ENCODE peak calls at places on chromosomes 3 and 15, in nine cellular contexts. H is RWPE2; V is epithelial cell of proximal tubule; S is aorta; M is left ventricle myocardium inferior; Q is colonic mucosa; J is CD8-positive, alpha-beta memory T cell; P is epithelial cell of esophagus; A is cardiac fibroblast. G is an unnamed sample.

GRCh38 chr15:84961114-84961452 is 20.6 kb upstream of the PDE8A start:
- DNase-seq in A (peak), J (no peak), P (peak), V (no peak), M (no peak), H (no peak), Q (no peak), S (no peak), G (no peak)

GRCh38 chr3:171388537-171388936 is 71.7 kb downstream of the TNIK start:
- DNase-seq in H (no peak), S (no peak), V (no peak), M (no peak), P (no peak), A (no peak), J (no peak), Q (no peak), G (no peak)

GRCh38 chr15:86553116-86553515 is 473.4 kb downstream of the AGBL1 start:
- DNase-seq in Q (no peak), S (no peak), V (no peak), P (peak), M (no peak), H (no peak), A (no peak), J (no peak), G (no peak)

GRCh38 chr3:31065765-31066164 is 171.3 kb upstream of the GADL1 start:
- DNase-seq in J (no peak), P (no peak), M (no peak), Q (no peak), H (no peak), A (no peak), S (no peak), V (no peak), G (no peak)

GRCh38 chr3:45965281-45966052 is 22.2 kb downstream of the CXCR6 start:
- DNase-seq in S (no peak), M (no peak), H (no peak), Q (no peak), A (no peak), V (no peak), P (no peak), J (peak), G (no peak)

GRCh38 chr3:194615221-194615620 is 18.0 kb downstream of the TMEM44 start:
- DNase-seq in A (no peak), P (no peak), H (no peak), J (no peak), S (no peak), Q (no peak), M (no peak), V (no peak), G (no peak)

GRCh38 chr3:40911928-40912327 is 287.4 kb upstream of the CTNNB1 start:
- DNase-seq in Q (peak), A (no peak), H (no peak), S (no peak), P (no peak), M (no peak), J (no peak), V (no peak), G (no peak)

GRCh38 chr15:39255760-39256159 is 325.1 kb upstream of the THBS1 start:
- DNase-seq in V (no peak), Q (no peak), S (no peak), P (no peak), A (no peak), J (no peak), M (no peak), H (no peak), G (no peak)

GRCh38 chr3:64595253-64595694 is 92.5 kb downstream of the ADAMTS9 start:
- DNase-seq in P (peak), Q (no peak), H (no peak), V (peak), S (peak), J (no peak), M (peak), A (peak), G (no peak)

GRCh38 chr15:93073465-93073952 is 15.5 kb downstream of the RGMA start:
- DNase-seq in P (no peak), M (no peak), H (no peak), Q (no peak), J (no peak), A (no peak), S (no peak), V (no peak), G (no peak)

GRCh38 chr3:28901029-28901428 is 379.8 kb upstream of the RBMS3 start:
- DNase-seq in H (no peak), S (no peak), V (no peak), J (no peak), M (no peak), A (peak), P (peak), Q (no peak), G (no peak)

GRCh38 chr3:61080737-61081445 is 170.4 kb downstream of the FHIT start:
- DNase-seq in H (no peak), V (no peak), P (peak), J (no peak), M (no peak), Q (no peak), A (no peak), S (no peak), G (no peak)

GRCh38 chr15:72475674-72476073 is 1.5 kb downstream of the ARIH1 start:
- DNase-seq in Q (no peak), A (no peak), S (no peak), J (no peak), V (no peak), P (no peak), M (no peak), H (no peak), G (no peak)

GRCh38 chr3:152395764-152396163 is 127.0 kb downstream of the MBNL1 start:
- DNase-seq in V (no peak), J (no peak), H (no peak), Q (no peak), P (no peak), S (no peak), M (no peak), A (no peak), G (no peak)

GRCh38 chr3:170977911-170978310 is 48.6 kb downstream of the SLC2A2 start:
- DNase-seq in P (no peak), J (no peak), Q (no peak), V (peak), H (no peak), S (no peak), M (no peak), A (peak), G (no peak)

GRCh38 chr15:85503151-85503797 is 122.9 kb downstream of the AKAP13 start:
- DNase-seq in V (no peak), M (no peak), P (no peak), J (no peak), H (no peak), A (no peak), S (no peak), Q (no peak), G (no peak)

GRCh38 chr3:141228385-141228784 is 3.2 kb upstream of the PXYLP1 start:
- DNase-seq in J (no peak), S (no peak), Q (no peak), P (no peak), H (no peak), A (no peak), V (no peak), M (no peak), G (no peak)

GRCh38 chr15:66940368-66940767 is 125.0 kb upstream of the SMAD3 start:
- DNase-seq in M (no peak), S (no peak), V (no peak), J (no peak), Q (no peak), H (peak), P (peak), A (no peak), G (no peak)

GRCh38 chr15:85494035-85494793 is 113.8 kb downstream of the AKAP13 start:
- DNase-seq in A (peak), Q (peak), J (no peak), V (peak), H (no peak), M (no peak), S (no peak), P (peak), G (no peak)

GRCh38 chr15:22795206-22796063 is 9.0 kb downstream of the NIPA1 start:
- DNase-seq in H (peak), A (no peak), J (no peak), P (no peak), M (no peak), Q (no peak), V (no peak), S (no peak), G (no peak)
- H3K4me3 ChIP-seq in H (no peak), A (no peak), J (no peak), P (no peak), M (no peak), Q (no peak), V (no peak), S (no peak), G (no peak)

GRCh38 chr15:99486371-99487336 is 79.1 kb upstream of the MEF2A start:
- DNase-seq in S (peak), A (peak), P (peak), J (no peak), V (no peak), Q (peak), M (peak), H (no peak), G (no peak)
- H3K4me3 ChIP-seq in S (peak), A (peak), P (peak), J (no peak), V (peak), Q (peak), M (peak), H (no peak), G (no peak)

GRCh38 chr3:126452213-126452612 is 23.5 kb downstream of the ZXDC start:
- DNase-seq in M (no peak), H (no peak), J (no peak), S (no peak), Q (no peak), V (no peak), A (no peak), P (no peak), G (no peak)
- H3K4me3 ChIP-seq in M (no peak), H (no peak), J (no peak), S (no peak), Q (no peak), V (no peak), A (no peak), P (no peak), G (no peak)

GRCh38 chr3:127512256-127512655 is 78.3 kb downstream of the TPRA1 start:
- DNase-seq in A (no peak), J (no peak), M (no peak), H (no peak), Q (no peak), S (no peak), V (no peak), P (no peak), G (no peak)
- H3K4me3 ChIP-seq in A (no peak), J (no peak), M (no peak), H (no peak), Q (no peak), S (no peak), V (no peak), P (no peak), G (no peak)

GRCh38 chr15:89681146-89681545 is 2.0 kb upstream of the PLIN1 start:
- DNase-seq in V (no peak), H (no peak), A (no peak), S (no peak), Q (peak), J (no peak), M (no peak), P (no peak), G (no peak)
- H3K4me3 ChIP-seq in V (no peak), H (no peak), A (no peak), S (no peak), Q (no peak), J (no peak), M (no peak), P (no peak), G (no peak)

DNA sequence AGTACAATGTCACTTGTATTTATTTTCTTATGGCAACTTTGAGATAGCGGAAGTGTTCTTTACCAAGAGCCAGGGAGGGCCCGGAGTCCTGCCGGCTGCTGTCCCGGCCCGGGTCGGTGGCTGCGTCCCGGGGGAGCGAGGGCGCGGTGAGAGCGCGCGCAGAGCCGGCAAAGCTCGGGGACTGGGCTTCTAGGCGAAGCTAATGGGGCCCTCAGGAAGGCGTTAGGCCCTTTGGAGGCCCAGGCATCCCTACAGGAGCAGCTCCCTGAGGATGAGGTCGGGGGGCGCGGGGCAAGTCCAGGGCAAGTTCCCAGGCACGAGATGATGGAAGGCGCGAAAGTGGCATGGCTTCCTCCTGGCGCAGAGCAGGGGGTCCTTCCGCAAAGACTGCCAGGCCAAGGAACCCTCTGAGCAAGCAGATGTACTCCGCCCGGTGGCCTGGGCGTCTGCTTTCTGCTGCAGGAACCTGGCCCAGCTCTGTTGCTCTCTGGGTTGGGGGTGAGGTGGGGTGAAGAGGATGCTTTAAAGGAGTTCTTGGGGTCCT is 13.1 kb downstream of the NR2F2 start:
- DNase-seq in V (no peak), Q (peak), J (no peak), P (no peak), A (no peak), H (no peak), M (no peak), S (no peak), G (no peak)
- H3K4me3 ChIP-seq in V (peak), Q (no peak), J (no peak), P (peak), A (peak), H (no peak), M (peak), S (no peak), G (no peak)

G was measured in Jurkat, Clone E6-1.